ENCODE peak calls at places on chromosomes 16 and 17, in five cellular contexts. One of them, this sample, is unnamed.
A peak's percentile ranks its signal among the peaks of the same experiment; 100 is the strongest.

GRCh38 chr17:42979511-42980273 is at the start of gene PTGES3L:
- DNase-seq in WTC11: peak; percentile 56
- DNase-seq in H1: no peak
- DNase-seq in HepG2: peak; percentile 88
- DNase-seq in HEK293T: peak; percentile 67
- DNase-seq in this sample: no peak

GRCh38 chr17:49132699-49133364 is at the start of gene B4GALNT2:
- DNase-seq in HEK293T: no peak
- DNase-seq in H1: no peak
- DNase-seq in WTC11: peak; percentile 64
- DNase-seq in HepG2: no peak
- DNase-seq in this sample: no peak

GRCh38 chr16:48444574-48444973 is 59.4 kb upstream of the SIAH1 start:
- DNase-seq in HepG2: no peak
- DNase-seq in H1: no peak
- DNase-seq in HEK293T: no peak
- DNase-seq in WTC11: no peak
- DNase-seq in this sample: peak; percentile 73

GRCh38 chr16:23466162-23466885 is 13.3 kb upstream of the COG7 start:
- DNase-seq in H1: no peak
- DNase-seq in HepG2: no peak
- DNase-seq in HEK293T: no peak
- DNase-seq in WTC11: no peak
- DNase-seq in this sample: no peak

GRCh38 chr16:67672739-67673662 is 6.4 kb downstream of the C16orf86 start:
- DNase-seq in HepG2: peak; percentile 72
- DNase-seq in HEK293T: peak; percentile 74
- DNase-seq in H1: no peak
- DNase-seq in WTC11: peak; percentile 79
- DNase-seq in this sample: peak; percentile 42

GRCh38 chr16:87570938-87571867 is 31.1 kb upstream of the JPH3 start:
- DNase-seq in WTC11: peak; percentile 85
- DNase-seq in HepG2: peak; percentile 59
- DNase-seq in HEK293T: peak; percentile 69
- DNase-seq in H1: no peak
- DNase-seq in this sample: peak; percentile 42

GRCh38 chr17:51197754-51198153 is 31.5 kb downstream of the NME2 start:
- DNase-seq in HEK293T: no peak
- DNase-seq in HepG2: no peak
- DNase-seq in WTC11: no peak
- DNase-seq in H1: no peak
- DNase-seq in this sample: no peak

GRCh38 chr17:34716291-34716690 is 136.9 kb downstream of the TMEM132E start:
- DNase-seq in HEK293T: no peak
- DNase-seq in HepG2: no peak
- DNase-seq in H1: no peak
- DNase-seq in WTC11: no peak
- DNase-seq in this sample: no peak

GRCh38 chr16:88383401-88384221 is 852 bp downstream of the ZNF469 start:
- DNase-seq in HepG2: no peak
- DNase-seq in HEK293T: peak; percentile 47
- DNase-seq in WTC11: peak; percentile 51
- DNase-seq in H1: no peak
- DNase-seq in this sample: peak; percentile 28

GRCh38 chr17:48374650-48375230 is 55.3 kb downstream of the SKAP1 start:
- DNase-seq in HepG2: peak; percentile 49
- DNase-seq in H1: peak; percentile 9
- DNase-seq in HEK293T: peak; percentile 73
- DNase-seq in WTC11: peak; percentile 71
- DNase-seq in this sample: peak; percentile 63

GRCh38 chr16:87560428-87561199 is 41.7 kb upstream of the JPH3 start:
- DNase-seq in HepG2: no peak
- DNase-seq in HEK293T: peak; percentile 93
- DNase-seq in H1: peak; percentile 47
- DNase-seq in WTC11: peak; percentile 93
- DNase-seq in this sample: peak; percentile 93

GRCh38 chr16:19299565-19299964 is 14.0 kb downstream of the CLEC19A start:
- DNase-seq in H1: no peak
- DNase-seq in HEK293T: no peak
- DNase-seq in HepG2: no peak
- DNase-seq in WTC11: no peak
- DNase-seq in this sample: no peak

GRCh38 chr17:67534941-67535340 is 157.9 kb downstream of the PITPNC1 start:
- DNase-seq in WTC11: no peak
- DNase-seq in HEK293T: no peak
- DNase-seq in HepG2: no peak
- DNase-seq in H1: no peak
- DNase-seq in this sample: no peak

GRCh38 chr17:29611351-29612093 is 11.2 kb downstream of the CORO6 start:
- DNase-seq in WTC11: no peak
- DNase-seq in HepG2: no peak
- DNase-seq in HEK293T: no peak
- DNase-seq in H1: no peak
- DNase-seq in this sample: no peak

GRCh38 chr17:4881761-4882555 is 17.4 kb upstream of the C17orf107 start:
- DNase-seq in H1: no peak
- DNase-seq in WTC11: peak; percentile 85
- DNase-seq in HEK293T: peak; percentile 75
- DNase-seq in HepG2: peak; percentile 41
- DNase-seq in this sample: no peak

GRCh38 chr16:51131619-51132018 is 19.5 kb downstream of the SALL1 start:
- DNase-seq in HEK293T: no peak
- DNase-seq in H1: no peak
- DNase-seq in WTC11: no peak
- DNase-seq in HepG2: no peak
- DNase-seq in this sample: no peak

GRCh38 chr17:5753421-5753820 is 169.1 kb upstream of the NLRP1 start:
- DNase-seq in H1: no peak
- DNase-seq in WTC11: no peak
- DNase-seq in HepG2: no peak
- DNase-seq in HEK293T: no peak
- DNase-seq in this sample: no peak

GRCh38 chr17:29567362-29568330 is 809 bp upstream of the ABHD15 start:
- DNase-seq in WTC11: peak; percentile 74
- DNase-seq in H1: no peak
- DNase-seq in HEK293T: peak; percentile 50
- DNase-seq in HepG2: peak; percentile 47
- DNase-seq in this sample: peak; percentile 27

GRCh38 chr17:17387461-17388362 is 84.5 kb downstream of the NT5M start:
- DNase-seq in H1: peak; percentile 47
- DNase-seq in WTC11: peak; percentile 75
- DNase-seq in HEK293T: peak; percentile 54
- DNase-seq in HepG2: peak; percentile 77
- DNase-seq in this sample: peak; percentile 90

GRCh38 chr17:42591411-42591810 is 13.9 kb upstream of the PSMC3IP start:
- DNase-seq in HEK293T: no peak
- DNase-seq in WTC11: no peak
- DNase-seq in H1: no peak
- DNase-seq in HepG2: no peak
- DNase-seq in this sample: no peak

GRCh38 chr17:33375086-33375485 is 82.0 kb upstream of the ASIC2 start:
- DNase-seq in HEK293T: no peak
- DNase-seq in H1: no peak
- DNase-seq in WTC11: no peak
- DNase-seq in HepG2: no peak
- DNase-seq in this sample: no peak

GRCh38 chr16:1038932-1039331 is 33.6 kb upstream of the SSTR5 start:
- DNase-seq in WTC11: no peak
- DNase-seq in H1: no peak
- DNase-seq in HepG2: no peak
- DNase-seq in HEK293T: no peak
- DNase-seq in this sample: no peak

GRCh38 chr17:19791918-19792317 is 43.8 kb upstream of the ALDH3A1 start:
- DNase-seq in WTC11: no peak
- DNase-seq in HepG2: no peak
- DNase-seq in H1: no peak
- DNase-seq in HEK293T: no peak
- DNase-seq in this sample: no peak

GRCh38 chr17:53909802-53910201 is 87.1 kb downstream of the KIF2B start:
- DNase-seq in H1: no peak
- DNase-seq in WTC11: no peak
- DNase-seq in HepG2: no peak
- DNase-seq in HEK293T: no peak
- DNase-seq in this sample: no peak

GRCh38 chr17:80008383-80008840 is 27.3 kb downstream of the TBC1D16 start:
- DNase-seq in HepG2: peak; percentile 78
- DNase-seq in HEK293T: peak; percentile 93
- DNase-seq in H1: peak; percentile 38
- DNase-seq in WTC11: peak; percentile 94
- DNase-seq in this sample: peak; percentile 61

GRCh38 chr16:52872706-52873105 is 180.0 kb downstream of the CHD9NB start:
- DNase-seq in H1: no peak
- DNase-seq in WTC11: no peak
- DNase-seq in HEK293T: no peak
- DNase-seq in HepG2: no peak
- DNase-seq in this sample: no peak

GRCh38 chr17:50798424-50799344 is 31.4 kb upstream of the ANKRD40CL start:
- DNase-seq in WTC11: no peak
- DNase-seq in HepG2: no peak
- DNase-seq in H1: no peak
- DNase-seq in HEK293T: no peak
- DNase-seq in this sample: no peak

GRCh38 chr16:8869212-8869987 is 594 bp upstream of the CARHSP1 start:
- DNase-seq in WTC11: peak; percentile 68
- DNase-seq in HepG2: peak; percentile 65
- DNase-seq in HEK293T: peak; percentile 44
- DNase-seq in H1: no peak
- DNase-seq in this sample: no peak

GRCh38 chr17:35127751-35128514 is 6.5 kb downstream of the FNDC8 start:
- DNase-seq in WTC11: no peak
- DNase-seq in H1: no peak
- DNase-seq in HepG2: no peak
- DNase-seq in HEK293T: no peak
- DNase-seq in this sample: no peak

GRCh38 chr17:49997773-49998703 is 3.0 kb upstream of the DLX3 start:
- DNase-seq in H1: peak; percentile 58
- DNase-seq in HepG2: peak; percentile 92
- DNase-seq in WTC11: peak; percentile 88
- DNase-seq in HEK293T: peak; percentile 91
- DNase-seq in this sample: peak; percentile 88

GRCh38 chr17:81436294-81436849 is 41.1 kb downstream of the BAHCC1 start:
- DNase-seq in H1: no peak
- DNase-seq in HEK293T: no peak
- DNase-seq in WTC11: no peak
- DNase-seq in HepG2: no peak
- DNase-seq in this sample: no peak

GRCh38 chr17:55649935-55650597 is 72.6 kb downstream of the TMEM100 start:
- DNase-seq in H1: no peak
- DNase-seq in WTC11: no peak
- DNase-seq in HEK293T: no peak
- DNase-seq in HepG2: no peak
- DNase-seq in this sample: no peak

GRCh38 chr16:77877712-77878111 is 89.3 kb downstream of the VAT1L start:
- DNase-seq in HepG2: peak; percentile 27
- DNase-seq in HEK293T: no peak
- DNase-seq in H1: no peak
- DNase-seq in WTC11: no peak
- DNase-seq in this sample: peak; percentile 56
- TF ChIP-seq SP1 in HepG2: no peak
- TF ChIP-seq SP1 in HEK293T: no peak
- TF ChIP-seq SP1 in H1: no peak
- TF ChIP-seq SP1 in WTC11: no peak
- TF ChIP-seq SP1 in this sample: peak; percentile 89

DNA sequence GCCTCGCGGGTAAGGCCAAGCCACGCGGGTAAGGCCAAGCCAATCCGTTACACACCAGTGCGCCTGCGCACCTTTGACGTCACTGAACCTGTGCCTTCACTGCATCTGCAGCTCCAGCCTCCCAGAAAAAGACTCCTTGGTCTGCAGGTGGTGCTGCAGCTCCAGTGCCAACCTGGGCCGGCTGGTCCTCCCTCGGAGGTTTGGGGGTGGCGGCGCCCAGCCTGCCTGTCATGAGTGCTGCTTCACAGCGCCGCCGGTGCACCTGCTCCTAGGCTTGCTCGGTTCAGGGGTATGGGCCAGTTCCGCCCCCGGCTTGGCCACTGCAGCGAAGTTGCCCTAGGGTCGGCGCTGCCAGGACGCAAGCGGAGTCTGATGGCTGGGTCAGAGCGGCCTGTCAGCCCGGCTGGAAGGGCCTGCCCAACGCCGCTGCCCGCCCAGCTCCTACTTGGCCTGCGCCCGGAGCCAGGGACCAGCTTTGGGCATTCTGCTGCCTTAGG is 146.6 kb downstream of the USP22 start:
- DNase-seq in H1: no peak
- DNase-seq in WTC11: no peak
- DNase-seq in HepG2: no peak
- DNase-seq in HEK293T: no peak
- DNase-seq in this sample: no peak
- TF ChIP-seq SP1 in H1: no peak
- TF ChIP-seq SP1 in WTC11: no peak
- TF ChIP-seq SP1 in HepG2: no peak
- TF ChIP-seq SP1 in HEK293T: no peak
- TF ChIP-seq SP1 in this sample: no peak

GRCh38 chr17:9644910-9645751 is at the start of gene USP43:
- DNase-seq in HepG2: peak; percentile 6
- DNase-seq in HEK293T: peak; percentile 62
- DNase-seq in WTC11: peak; percentile 74
- DNase-seq in H1: no peak
- DNase-seq in this sample: peak; percentile 32
- TF ChIP-seq SP1 in HepG2: no peak
- TF ChIP-seq SP1 in HEK293T: no peak
- TF ChIP-seq SP1 in WTC11: peak; percentile 4
- TF ChIP-seq SP1 in H1: no peak
- TF ChIP-seq SP1 in this sample: peak; percentile 14

DNA sequence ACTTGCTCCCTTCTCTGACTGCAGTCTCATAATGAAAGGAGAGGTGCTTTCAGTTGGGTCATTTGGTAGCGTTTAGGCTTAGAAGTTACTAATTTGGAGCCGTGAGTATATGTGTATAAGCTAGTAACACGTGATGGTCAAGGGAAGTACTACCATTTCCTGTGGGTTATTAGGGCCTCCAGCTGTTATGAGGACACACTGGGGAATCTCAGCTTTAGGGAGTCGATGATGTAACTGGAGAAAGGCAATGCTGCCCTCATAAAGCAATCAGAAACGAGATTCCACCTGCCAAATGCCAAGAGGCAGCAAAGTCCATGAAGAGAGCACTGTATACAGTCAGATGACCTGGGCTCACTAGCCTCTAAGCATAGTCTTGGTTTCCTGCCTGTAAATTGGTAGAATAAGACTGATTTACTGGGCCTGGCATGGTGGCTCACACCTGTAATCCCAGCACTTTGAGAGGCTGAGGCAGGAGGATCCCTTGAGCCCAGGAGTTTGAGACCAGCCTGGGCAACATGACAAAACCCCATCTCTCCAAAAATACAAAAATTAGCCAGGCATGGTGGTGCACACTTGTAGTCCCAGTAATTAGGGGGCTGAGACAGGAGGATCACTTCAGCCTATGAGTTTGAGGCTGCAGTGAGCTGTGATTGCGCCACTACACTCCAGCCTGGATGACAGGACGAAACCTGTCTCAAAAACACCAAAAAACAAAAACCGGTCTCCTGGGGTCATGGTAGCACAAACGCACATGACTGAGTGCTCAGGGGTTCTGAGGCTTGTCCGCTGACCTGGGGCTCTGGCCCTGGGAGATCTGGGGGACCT is 53.0 kb downstream of the SF3B3 start:
- DNase-seq in HepG2: peak; percentile 28
- DNase-seq in HEK293T: no peak
- DNase-seq in H1: no peak
- DNase-seq in WTC11: no peak
- DNase-seq in this sample: no peak
- TF ChIP-seq SP1 in HepG2: no peak
- TF ChIP-seq SP1 in HEK293T: no peak
- TF ChIP-seq SP1 in H1: no peak
- TF ChIP-seq SP1 in WTC11: peak; percentile 38
- TF ChIP-seq SP1 in this sample: peak; percentile 12

GRCh38 chr17:56773124-56773523 is 60.6 kb downstream of the C17orf67 start:
- DNase-seq in HepG2: no peak
- DNase-seq in HEK293T: no peak
- DNase-seq in H1: no peak
- DNase-seq in WTC11: no peak
- DNase-seq in this sample: no peak
- TF ChIP-seq SP1 in HepG2: no peak
- TF ChIP-seq SP1 in HEK293T: no peak
- TF ChIP-seq SP1 in H1: no peak
- TF ChIP-seq SP1 in WTC11: no peak
- TF ChIP-seq SP1 in this sample: no peak